ENCODE peak calls at places on chromosomes 11 and 22, in nine cellular contexts. G, Y, E, W, A, R, P, M and J are unnamed samples.

GRCh38 chr11:126530416-126530815 is 174.9 kb downstream of the ST3GAL4 start:
- DNase-seq in M (no peak), R (no peak), A (no peak), Y (no peak), E (no peak), P (no peak), W (no peak), G (no peak), J (no peak)

GRCh38 chr11:33895752-33896137 is 3.9 kb upstream of the LMO2 start:
- DNase-seq in E (no peak), M (no peak), Y (no peak), W (no peak), P (no peak), R (no peak), A (no peak), G (no peak), J (no peak)

GRCh38 chr11:75241036-75241905 is 697 bp downstream of the TPBGL start:
- DNase-seq in E (peak; percentile 69), G (peak; percentile 85), A (peak; percentile 69), W (peak; percentile 34), Y (peak; percentile 96), M (peak; percentile 72), R (peak; percentile 70), P (peak; percentile 85), J (no peak)

GRCh38 chr11:2212411-2213251 is 41.0 kb upstream of the TH start:
- DNase-seq in W (no peak), G (no peak), E (no peak), A (no peak), P (no peak), Y (peak; percentile 65), M (no peak), R (no peak), J (no peak)

GRCh38 chr11:8339592-8340022 is 75.9 kb upstream of the LMO1 start:
- DNase-seq in Y (no peak), P (no peak), G (no peak), R (no peak), M (no peak), W (no peak), E (no peak), A (no peak), J (no peak)

GRCh38 chr22:35152316-35152715 is 86.4 kb downstream of the ISX start:
- DNase-seq in W (no peak), M (no peak), Y (no peak), E (no peak), G (no peak), A (no peak), P (no peak), R (no peak), J (no peak)

GRCh38 chr22:45889539-45890350 is 87.2 kb downstream of the WNT7B start:
- DNase-seq in G (no peak), E (no peak), Y (peak; percentile 80), R (no peak), P (no peak), W (no peak), M (no peak), A (no peak), J (no peak)

GRCh38 chr22:50191041-50191740 is 5.5 kb downstream of the TRABD start:
- DNase-seq in R (peak; percentile 86), Y (no peak), G (no peak), A (no peak), M (no peak), E (no peak), P (no peak), W (no peak), J (peak; percentile 75)

GRCh38 chr11:100761806-100762205 is 74.7 kb downstream of the ARHGAP42 start:
- DNase-seq in W (no peak), G (no peak), M (no peak), R (no peak), E (peak; percentile 17), P (no peak), A (no peak), Y (no peak), J (no peak)

GRCh38 chr11:114399903-114400221 is 449 bp downstream of the C11orf71 start:
- DNase-seq in A (no peak), R (no peak), G (no peak), E (no peak), M (no peak), W (no peak), Y (no peak), P (no peak), J (no peak)

GRCh38 chr11:76641905-76642304 is 28.6 kb downstream of the LRRC32 start:
- DNase-seq in G (no peak), W (no peak), A (no peak), R (no peak), E (no peak), P (no peak), Y (no peak), M (no peak), J (no peak)

GRCh38 chr11:91404344-91404743 is 820.3 kb upstream of the FAT3 start:
- DNase-seq in G (no peak), W (no peak), M (no peak), Y (no peak), E (no peak), A (no peak), P (no peak), R (no peak), J (no peak)

GRCh38 chr22:37334859-37335818 is 52.8 kb downstream of the CYTH4 start:
- DNase-seq in M (no peak), G (no peak), R (no peak), Y (no peak), P (no peak), E (no peak), A (no peak), W (no peak), J (no peak)

GRCh38 chr11:1297011-1297575 is 12.3 kb downstream of the TOLLIP start:
- DNase-seq in M (no peak), R (no peak), A (no peak), E (no peak), W (no peak), Y (peak; percentile 71), P (no peak), G (no peak), J (no peak)

GRCh38 chr11:64998141-64998540 is 1.4 kb upstream of the BATF2 start:
- DNase-seq in Y (no peak), R (no peak), G (no peak), A (no peak), M (no peak), W (no peak), P (no peak), E (no peak), J (no peak)

GRCh38 chr11:34324466-34324865 is 33.3 kb downstream of the ABTB2 start:
- DNase-seq in A (no peak), M (no peak), Y (no peak), E (no peak), W (no peak), P (no peak), G (no peak), R (no peak), J (no peak)

GRCh38 chr11:102780491-102780918 is at the start of gene MMP10:
- DNase-seq in W (peak; percentile 23), M (no peak), A (no peak), Y (no peak), E (peak; percentile 47), R (no peak), P (no peak), G (peak; percentile 89), J (no peak)

GRCh38 chr22:46802608-46803027 is 40.2 kb downstream of the TBC1D22A start:
- DNase-seq in P (no peak), A (no peak), M (no peak), W (no peak), G (no peak), Y (no peak), E (no peak), R (no peak), J (no peak)

GRCh38 chr11:66864172-66864901 is 7.5 kb downstream of the LRFN4 start:
- DNase-seq in A (no peak), R (no peak), E (no peak), M (no peak), W (no peak), Y (no peak), P (no peak), G (no peak), J (no peak)

GRCh38 chr11:19294444-19294843 is 53.7 kb upstream of the E2F8 start:
- DNase-seq in E (no peak), G (no peak), M (no peak), R (no peak), P (no peak), W (no peak), A (no peak), Y (no peak), J (no peak)

GRCh38 chr11:9060700-9061111 is 30.7 kb downstream of the SCUBE2 start:
- DNase-seq in M (no peak), P (no peak), A (no peak), W (no peak), E (no peak), Y (no peak), G (no peak), R (peak; percentile 76), J (peak; percentile 53)

GRCh38 chr22:42158456-42159132 is 28.0 kb upstream of the CYP2D6 start:
- DNase-seq in G (no peak), M (no peak), A (no peak), E (no peak), P (no peak), W (no peak), Y (peak; percentile 48), R (no peak), J (no peak)

GRCh38 chr11:113386866-113387265 is 713 bp upstream of the ANKK1 start:
- DNase-seq in W (no peak), G (no peak), Y (no peak), A (no peak), P (no peak), R (no peak), M (no peak), E (no peak), J (no peak)

GRCh38 chr11:73869234-73869949 is 7.3 kb downstream of the COA4 start:
- DNase-seq in M (no peak), W (no peak), A (no peak), G (no peak), E (no peak), P (no peak), Y (no peak), R (no peak), J (no peak)

GRCh38 chr11:373716-374551 is 4.6 kb downstream of the B4GALNT4 start:
- DNase-seq in P (no peak), W (no peak), M (no peak), A (no peak), Y (no peak), G (no peak), E (no peak), R (no peak), J (no peak)

GRCh38 chr11:69807416-69807815 is 11.8 kb downstream of the FGF3 start:
- DNase-seq in W (no peak), A (no peak), M (no peak), G (no peak), P (no peak), E (no peak), R (no peak), Y (no peak), J (no peak)

GRCh38 chr11:129814244-129814992 is 1.2 kb upstream of the TMEM45B start:
- DNase-seq in P (no peak), M (no peak), R (no peak), G (no peak), W (no peak), Y (no peak), A (no peak), E (no peak), J (no peak)

GRCh38 chr22:47206819-47207218 is 444.4 kb downstream of the TBC1D22A start:
- DNase-seq in P (no peak), M (no peak), E (no peak), G (no peak), W (no peak), Y (peak; percentile 40), R (no peak), A (no peak), J (no peak)